ENCODE peak calls at places on chromosomes 3 and 15, in six cellular contexts. E, G, H, C, Z and N are unnamed samples. For H3K36me3, the result is how much of the 10 kb centered on the place peaks cover.

GRCh38 chr3:882526-882925 is 210.3 kb upstream of the CNTN6 start:
- DNase-seq in G (no peak), E (peak), Z (no peak), C (no peak), H (peak), N (peak)

GRCh38 chr3:72229952-72230351 is 445.0 kb upstream of the PROK2 start:
- DNase-seq in G (no peak), H (no peak), C (no peak), E (no peak), Z (no peak), N (no peak)

GRCh38 chr3:11655188-11655928 is 11.6 kb upstream of the VGLL4 start:
- DNase-seq in Z (no peak), C (no peak), H (no peak), E (no peak), G (no peak), N (no peak)

GRCh38 chr3:60839242-60839641 is 412.0 kb downstream of the FHIT start:
- DNase-seq in E (peak), Z (no peak), H (no peak), C (no peak), G (no peak), N (no peak)

GRCh38 chr3:45035441-45036301 is 9.6 kb downstream of the CLEC3B start:
- DNase-seq in C (peak), Z (peak), E (no peak), G (no peak), H (no peak), N (no peak)

GRCh38 chr3:119279101-119279554 is 15.1 kb upstream of the ARHGAP31 start:
- DNase-seq in E (no peak), H (no peak), Z (no peak), C (peak), G (no peak), N (no peak)

GRCh38 chr3:29281265-29282228 is 676 bp downstream of the RBMS3 start:
- DNase-seq in Z (no peak), C (peak), G (no peak), E (peak), H (peak), N (no peak)

GRCh38 chr3:109137766-109138165 is 1.2 kb downstream of the C3orf85 start:
- DNase-seq in C (no peak), E (no peak), G (no peak), H (no peak), Z (no peak), N (peak)

GRCh38 chr15:36596915-36597314 is 17.5 kb downstream of the CDIN1 start:
- DNase-seq in C (no peak), Z (no peak), G (no peak), H (no peak), E (no peak), N (no peak)

GRCh38 chr3:185470323-185470722 is 28.5 kb downstream of the TMEM41A start:
- DNase-seq in H (no peak), Z (no peak), E (no peak), G (peak), C (no peak), N (no peak)

GRCh38 chr15:98650871-98651481 is 2.6 kb downstream of the IGF1R start:
- DNase-seq in Z (peak), H (peak), G (no peak), C (peak), E (peak), N (no peak)

GRCh38 chr3:79236488-79236887 is 531.3 kb downstream of the ROBO1 start:
- DNase-seq in C (no peak), E (peak), G (no peak), Z (no peak), H (no peak), N (no peak)

GRCh38 chr3:72797773-72798543 is 50.3 kb downstream of the SHQ1 start:
- DNase-seq in C (no peak), Z (no peak), E (peak), G (peak), H (no peak), N (no peak)

GRCh38 chr3:161263057-161263456 is 41.9 kb downstream of the NMD3 start:
- DNase-seq in G (no peak), Z (no peak), H (peak), C (no peak), E (peak), N (no peak)

GRCh38 chr3:56048946-56049345 is 419.3 kb downstream of the ERC2 start:
- DNase-seq in H (no peak), C (no peak), E (no peak), Z (no peak), G (no peak), N (no peak)

GRCh38 chr3:188544012-188544411 is 390.1 kb downstream of the LPP start:
- DNase-seq in E (no peak), G (no peak), Z (no peak), C (no peak), H (no peak), N (no peak)

GRCh38 chr3:136957751-136958288 is at the start of gene IL20RB:
- DNase-seq in Z (no peak), H (peak), E (peak), G (peak), C (no peak), N (no peak)

GRCh38 chr3:65953881-65954733 is 84.6 kb downstream of the MAGI1 start:
- DNase-seq in Z (peak), G (no peak), H (no peak), E (peak), C (peak), N (peak)

GRCh38 chr3:85164446-85164845 is 205.7 kb downstream of the CADM2 start:
- DNase-seq in Z (no peak), H (peak), C (no peak), E (no peak), G (no peak), N (no peak)

GRCh38 chr3:157493627-157494550 is 9.3 kb downstream of the VEPH1 start:
- DNase-seq in E (peak), C (no peak), H (peak), G (peak), Z (no peak), N (peak)

GRCh38 chr3:17384567-17385296 is 357.7 kb downstream of the TBC1D5 start:
- DNase-seq in C (no peak), G (no peak), E (no peak), Z (no peak), H (peak), N (peak)

GRCh38 chr3:24830230-24831152 is 335.8 kb upstream of the THRB start:
- DNase-seq in C (no peak), H (no peak), E (no peak), G (no peak), Z (no peak), N (no peak)

GRCh38 chr3:76570436-76571057 is 469.4 kb upstream of the ROBO2 start:
- DNase-seq in C (no peak), Z (no peak), G (peak), H (no peak), E (peak), N (no peak)

GRCh38 chr3:71949403-71949802 is 164.5 kb upstream of the PROK2 start:
- DNase-seq in H (no peak), G (no peak), C (no peak), Z (no peak), E (no peak), N (no peak)

GRCh38 chr3:81995334-81995733 is 233.9 kb upstream of the GBE1 start:
- DNase-seq in E (no peak), C (no peak), G (no peak), Z (no peak), H (no peak), N (no peak)
- TF ChIP-seq CTCF in E (no peak), C (no peak), G (no peak), Z (no peak), H (peak), N (peak)

GRCh38 chr3:52682016-52682415 is 3.7 kb downstream of the PBRM1 start:
- DNase-seq in G (peak), E (peak), H (peak), Z (no peak), C (peak), N (peak)

GRCh38 chr3:52685285-52685704 is 418 bp downstream of the PBRM1 start:
- DNase-seq in C (peak), G (peak), H (peak), E (no peak), Z (peak), N (no peak)

GRCh38 chr3:52685705-52686691 is at the start of the genes GNL3 and PBRM1:
- DNase-seq in G (peak), H (peak), E (peak), C (peak), Z (peak), N (peak)

GRCh38 chr3:52683611-52684010 is 2.1 kb downstream of the PBRM1 start:
- DNase-seq in Z (no peak), E (no peak), G (no peak), H (no peak), C (no peak), N (no peak)

GRCh38 chr3:52684184-52684583 is 1.5 kb downstream of the PBRM1 start:
- DNase-seq in E (no peak), G (no peak), Z (no peak), H (no peak), C (no peak), N (no peak)
- H3K4me3 ChIP-seq in E (peak), G (peak), Z (no peak), H (peak), C (no peak), N (peak)

DNA sequence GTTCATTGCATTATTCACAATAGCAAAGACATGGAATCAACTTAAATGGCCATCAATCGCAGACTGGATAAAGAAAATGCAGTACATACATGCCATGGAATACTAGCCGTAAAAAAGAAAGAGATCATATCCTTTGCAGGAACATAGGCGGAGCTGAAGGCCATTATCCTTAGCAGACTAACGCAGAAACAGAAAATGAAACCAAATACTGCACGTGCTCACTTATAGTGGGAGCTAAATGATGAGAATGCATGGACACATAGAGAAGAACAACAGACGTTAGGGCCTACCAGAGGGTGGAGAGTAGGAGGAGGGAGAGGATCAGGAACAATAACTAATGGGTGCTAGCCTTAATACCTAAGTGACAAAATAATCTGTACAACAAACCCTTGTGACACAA is 57.9 kb downstream of the RASA2 start:
- DNase-seq in E (no peak), Z (no peak), G (no peak), H (no peak), C (no peak), N (no peak)
- H3K36me3 ChIP-seq in E (under half), Z (under half), G (under half), H (under half), C (under half), N (under half)

DNA sequence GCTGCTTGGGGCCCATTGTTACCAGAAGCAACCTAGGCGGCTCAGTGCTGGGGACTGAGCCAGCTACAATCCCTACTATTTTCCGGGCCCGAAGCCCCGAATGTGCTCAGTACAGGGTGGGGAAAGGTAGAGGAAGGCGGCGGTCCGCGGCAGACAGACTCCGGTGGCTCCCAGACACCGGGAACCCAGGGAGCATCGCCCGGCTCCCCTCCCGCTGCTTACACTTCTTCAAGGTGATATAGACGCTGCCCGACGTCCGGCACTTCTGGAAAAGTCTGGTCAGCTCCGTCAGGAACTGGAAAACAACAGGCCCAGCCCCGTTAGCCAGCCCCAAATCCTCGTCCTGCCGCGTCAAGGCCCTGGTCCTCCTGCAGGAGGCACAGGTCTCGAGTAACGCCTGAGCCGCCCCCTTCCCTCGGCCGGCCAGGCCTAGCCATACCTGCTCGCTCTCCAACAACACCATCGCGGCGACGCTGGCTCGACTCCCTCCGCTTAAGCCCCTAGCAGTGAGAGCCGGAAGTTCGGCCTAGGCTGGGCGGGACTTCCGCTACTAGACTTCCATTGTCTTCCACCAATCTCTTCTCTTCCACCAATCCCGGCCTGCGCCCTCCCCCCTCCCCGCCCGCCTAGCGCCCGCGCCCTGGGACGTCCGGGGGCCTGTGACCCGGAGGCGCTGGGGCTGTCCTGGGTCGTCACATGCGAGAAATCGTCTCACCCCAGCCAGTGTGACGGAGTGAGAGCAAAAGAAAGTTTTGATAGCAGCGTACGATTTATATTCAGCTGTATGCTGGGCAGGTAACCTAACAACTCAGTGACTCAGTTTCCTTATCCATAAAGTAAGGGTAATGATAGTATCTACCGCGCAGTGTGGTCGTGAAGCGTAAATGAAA is at the start of gene SRP14:
- DNase-seq in G (peak), E (peak), C (peak), H (peak), Z (peak), N (peak)
- TF ChIP-seq CTCF in G (peak), E (no peak), C (peak), H (peak), Z (no peak), N (no peak)

GRCh38 chr3:146468234-146468931 is 978 bp downstream of the PLSCR2 start:
- DNase-seq in H (no peak), C (no peak), E (peak), Z (no peak), G (peak), N (no peak)
- H3K4me3 ChIP-seq in H (no peak), C (no peak), E (no peak), Z (no peak), G (peak), N (no peak)

GRCh38 chr3:129560931-129561594 is 18.1 kb downstream of the H1-8 start:
- DNase-seq in G (no peak), H (no peak), E (peak), C (peak), Z (peak), N (no peak)
- H3K36me3 ChIP-seq in G (under half), H (under half), E (under half), C (under half), Z (under half), N (under half)

GRCh38 chr3:68878322-68878721 is 54.0 kb downstream of the TAFA4 start:
- DNase-seq in H (no peak), Z (no peak), C (no peak), E (peak), G (peak), N (peak)
- TF ChIP-seq CTCF in H (peak), Z (no peak), C (no peak), E (peak), G (peak), N (peak)

GRCh38 chr3:144358191-144358590 is 386.6 kb downstream of the DIPK2A start:
- DNase-seq in Z (no peak), H (no peak), C (no peak), G (no peak), E (no peak), N (no peak)

GRCh38 chr3:144364797-144365196 is 393.2 kb downstream of the DIPK2A start:
- DNase-seq in G (no peak), E (peak), Z (no peak), C (no peak), H (no peak), N (no peak)

GRCh38 chr3:144362126-144362525 is 390.5 kb downstream of the DIPK2A start:
- DNase-seq in E (peak), G (no peak), H (peak), Z (no peak), C (no peak), N (no peak)

GRCh38 chr3:144363856-144364255 is 392.2 kb downstream of the DIPK2A start:
- DNase-seq in E (peak), H (no peak), Z (no peak), C (no peak), G (no peak), N (no peak)

DNA sequence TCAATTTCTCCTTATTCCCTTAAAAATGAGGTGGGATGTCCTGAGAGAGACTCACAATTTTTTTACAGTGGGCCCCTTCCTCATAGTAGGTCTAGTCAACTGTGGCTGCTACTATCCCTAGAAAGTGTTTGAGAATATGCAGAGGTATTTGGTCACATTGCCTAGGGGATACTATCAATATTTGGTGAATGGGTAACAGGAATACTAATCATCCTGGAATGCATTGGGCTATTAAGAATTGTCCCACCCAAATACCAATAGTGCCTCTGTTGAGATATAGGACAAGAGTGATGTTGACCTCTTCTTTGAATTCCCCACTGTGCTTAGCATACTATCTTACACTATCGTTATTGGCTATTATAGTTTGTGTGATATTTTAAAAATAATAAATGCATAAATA is 389.4 kb downstream of the DIPK2A start:
- DNase-seq in G (no peak), C (no peak), E (peak), H (no peak), Z (no peak), N (no peak)
- H3K4me3 ChIP-seq in G (no peak), C (no peak), E (no peak), H (no peak), Z (no peak), N (no peak)

GRCh38 chr15:89325039-89325803 is 9.4 kb downstream of the POLG start:
- DNase-seq in H (no peak), E (no peak), Z (no peak), G (no peak), C (no peak), N (no peak)

GRCh38 chr15:89321521-89322410 is 12.9 kb downstream of the POLG start:
- DNase-seq in Z (no peak), E (no peak), G (no peak), H (no peak), C (no peak), N (no peak)

GRCh38 chr15:89320200-89320599 is 14.4 kb downstream of the POLG start:
- DNase-seq in E (no peak), G (no peak), H (no peak), C (no peak), Z (no peak), N (no peak)

GRCh38 chr15:89323825-89324224 is 10.8 kb downstream of the POLG start:
- DNase-seq in Z (no peak), C (no peak), E (no peak), H (no peak), G (no peak), N (no peak)

DNA sequence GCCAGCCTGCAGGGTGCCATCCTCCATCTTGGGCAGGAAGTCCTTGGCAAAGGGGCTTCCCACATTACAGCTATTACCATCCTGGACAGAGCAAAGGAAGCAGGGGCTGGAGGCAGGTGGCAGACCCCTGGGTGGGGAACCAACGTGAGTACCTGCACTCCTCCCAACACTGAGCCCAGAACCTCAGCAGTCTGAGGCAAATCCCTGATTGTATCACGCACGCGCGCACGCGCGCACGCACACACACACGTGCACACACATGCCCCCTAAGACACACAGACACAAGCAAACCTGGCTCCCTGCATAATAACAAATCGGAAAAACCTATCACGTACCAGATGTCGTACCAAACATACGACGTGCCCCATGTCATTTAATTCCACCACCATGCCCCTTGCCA is 11.8 kb downstream of the POLG start:
- DNase-seq in Z (no peak), H (no peak), G (no peak), C (no peak), E (no peak), N (no peak)
- H3K36me3 ChIP-seq in Z (under half), H (half or more), G (half or more), C (under half), E (half or more), N (under half)